ENCODE peak calls at places on chromosomes 16 and 17, in nine cellular contexts. W is AG08395; M is ACHN; O is activated CD4-positive, alpha-beta T cell treated with anti-CD3 and anti-CD28 coated beads for 24 hours; T is esophagus muscularis mucosa; G is cardiac fibroblast; V is Panc1; J is activated naive CD8-positive, alpha-beta T cell treated with anti-CD3 and anti-CD28 coated beads, Interleukin-2, amount 50 U/mL, for 24 hours; P is brain microvascular endothelial cell. Z is an unnamed sample.

GRCh38 chr17:75922963-75923874 is 17.6 kb downstream of the FBF1 start:
- DNase-seq in V (no peak), T (no peak), J (no peak), P (no peak), G (no peak), M (no peak), O (no peak), W (no peak), Z (no peak)

GRCh38 chr16:89193021-89193575 is 7.2 kb downstream of the SLC22A31 start:
- DNase-seq in J (peak), M (no peak), T (no peak), O (no peak), V (no peak), P (peak), W (peak), G (peak), Z (no peak)

GRCh38 chr17:45320931-45321461 is 4.2 kb upstream of the MAP3K14 start:
- DNase-seq in M (peak), P (peak), J (no peak), T (no peak), V (peak), G (peak), W (peak), O (no peak), Z (peak)

GRCh38 chr17:41329279-41329925 is 13.9 kb upstream of the KRTAP17-1 start:
- DNase-seq in T (no peak), O (no peak), P (peak), M (peak), G (peak), W (peak), V (no peak), J (peak), Z (peak)

GRCh38 chr16:47056704-47057630 is 83.5 kb upstream of the DNAJA2 start:
- DNase-seq in M (no peak), V (no peak), O (no peak), T (no peak), P (no peak), W (no peak), J (no peak), G (no peak), Z (no peak)

GRCh38 chr16:67429053-67429798 is 1.7 kb upstream of the HSD11B2 start:
- DNase-seq in P (no peak), V (no peak), O (no peak), M (no peak), G (no peak), J (no peak), W (no peak), T (no peak), Z (no peak)

GRCh38 chr17:496761-497586 is 144.4 kb upstream of the RPH3AL start:
- DNase-seq in O (no peak), W (no peak), G (no peak), P (no peak), V (no peak), J (no peak), M (no peak), T (no peak), Z (no peak)

GRCh38 chr17:49913226-49914095 is 55.5 kb upstream of the DLX4 start:
- DNase-seq in P (peak), T (no peak), J (no peak), V (no peak), O (no peak), M (peak), G (peak), W (peak), Z (peak)

GRCh38 chr17:42098747-42099399 is 600 bp upstream of the ZNF385C start:
- DNase-seq in W (no peak), V (no peak), T (no peak), O (no peak), G (no peak), P (no peak), J (no peak), M (no peak), Z (no peak)

GRCh38 chr17:80720624-80721577 is 176.3 kb downstream of the RPTOR start:
- DNase-seq in W (no peak), J (peak), G (peak), T (no peak), V (peak), O (peak), P (peak), M (peak), Z (no peak)

GRCh38 chr17:72422505-72423285 is 301.9 kb downstream of the SOX9 start:
- DNase-seq in W (peak), G (peak), T (no peak), M (peak), V (no peak), P (peak), O (no peak), J (peak), Z (peak)

GRCh38 chr16:2040031-2040430 is 7.6 kb downstream of the NTHL1 start:
- DNase-seq in T (no peak), M (no peak), G (no peak), P (no peak), W (no peak), V (no peak), J (no peak), O (no peak), Z (no peak)

GRCh38 chr17:35931794-35932419 is 1.3 kb upstream of the RDM1 start:
- DNase-seq in W (no peak), P (peak), V (no peak), G (peak), J (no peak), T (no peak), M (peak), O (no peak), Z (no peak)

GRCh38 chr16:82470506-82471196 is 156.1 kb upstream of the CDH13 start:
- DNase-seq in V (no peak), O (no peak), P (no peak), G (no peak), W (no peak), J (no peak), T (no peak), M (no peak), Z (no peak)

GRCh38 chr16:55370762-55371482 is 46.9 kb downstream of the IRX6 start:
- DNase-seq in M (peak), W (peak), V (no peak), J (no peak), O (no peak), P (peak), T (no peak), G (peak), Z (no peak)

GRCh38 chr17:60390881-60391418 is 983 bp downstream of the USP32 start:
- DNase-seq in V (no peak), W (no peak), G (peak), M (peak), O (no peak), T (peak), J (peak), P (peak), Z (peak)

GRCh38 chr17:57644311-57644710 is 100.8 kb downstream of the CCDC182 start:
- DNase-seq in O (no peak), P (no peak), V (no peak), M (no peak), G (no peak), J (no peak), W (no peak), T (no peak), Z (no peak)

GRCh38 chr17:19384723-19385391 is 2.1 kb downstream of the MFAP4 start:
- DNase-seq in G (peak), J (no peak), P (no peak), V (no peak), W (peak), M (no peak), O (no peak), T (peak), Z (no peak)

GRCh38 chr16:55701442-55702319 is 45.9 kb downstream of the SLC6A2 start:
- DNase-seq in O (peak), M (peak), W (peak), V (no peak), G (peak), T (no peak), J (peak), P (peak), Z (no peak)

GRCh38 chr16:66416136-66416535 is 11.0 kb upstream of the BEAN1 start:
- DNase-seq in T (no peak), J (no peak), P (no peak), W (no peak), V (no peak), M (no peak), O (no peak), G (no peak), Z (no peak)

GRCh38 chr17:48011405-48012150 is 26.0 kb downstream of the COPZ2 start:
- DNase-seq in V (peak), W (peak), P (peak), O (no peak), T (no peak), M (peak), G (peak), J (peak), Z (no peak)

GRCh38 chr17:77227461-77228223 is 86.9 kb downstream of the SEC14L1 start:
- DNase-seq in P (no peak), W (no peak), J (no peak), G (no peak), M (no peak), T (no peak), V (no peak), O (no peak), Z (no peak)

GRCh38 chr17:3656755-3657587 is 11.4 kb downstream of the TAX1BP3 start:
- DNase-seq in V (no peak), G (no peak), O (no peak), W (no peak), P (no peak), J (no peak), M (no peak), T (no peak), Z (no peak)

GRCh38 chr17:1561420-1562177 is 993 bp downstream of the PITPNA start:
- DNase-seq in M (peak), T (no peak), G (peak), V (no peak), O (peak), P (no peak), W (peak), J (peak), Z (no peak)

GRCh38 chr16:72818286-72818845 is 229.6 kb downstream of the ZFHX3 start:
- DNase-seq in O (no peak), J (no peak), G (peak), M (peak), V (no peak), P (no peak), T (no peak), W (no peak), Z (no peak)

GRCh38 chr17:40304464-40304863 is 4.5 kb upstream of the RARA start:
- DNase-seq in W (peak), G (peak), T (no peak), P (no peak), O (no peak), J (no peak), M (no peak), V (no peak), Z (no peak)

GRCh38 chr17:2980211-2980903 is 83.0 kb downstream of the OR1D5 start:
- DNase-seq in P (no peak), T (peak), V (no peak), G (no peak), O (no peak), W (no peak), J (no peak), M (no peak), Z (no peak)

Z was measured in HS-27A.